ENCODE peak calls at places on chromosome 18, in four cellular contexts. T is spleen, I is upper lobe of left lung, K is breast epithelium. S is an unnamed sample.

GRCh38 chr18:53946561-53946960 is 277.9 kb downstream of the MBD2 start:
- DNase-seq in K (no peak), I (no peak), T (no peak), S (no peak)

GRCh38 chr18:58502628-58503027 is 126.3 kb downstream of the ALPK2 start:
- DNase-seq in K (no peak), I (no peak), T (no peak), S (no peak)

GRCh38 chr18:62556397-62556796 is 33.6 kb downstream of the ZCCHC2 start:
- DNase-seq in K (no peak), T (no peak), I (no peak), S (no peak)

GRCh38 chr18:8754995-8755955 is 49.9 kb downstream of the MTCL1 start:
- DNase-seq in K (no peak), I (no peak), T (no peak), S (no peak)

GRCh38 chr18:59783138-59783537 is 85.9 kb upstream of the CCBE1 start:
- DNase-seq in T (no peak), I (no peak), K (no peak), S (no peak)

GRCh38 chr18:49359732-49360444 is 100.6 kb downstream of the DYM start:
- DNase-seq in I (no peak), K (no peak), T (no peak), S (no peak)

GRCh38 chr18:36284671-36285295 is 12.7 kb upstream of the FHOD3 start:
- DNase-seq in I (no peak), K (no peak), T (no peak), S (no peak)

GRCh38 chr18:43642647-43643046 is 365.4 kb upstream of the SYT4 start:
- DNase-seq in I (no peak), T (no peak), K (no peak), S (no peak)

GRCh38 chr18:10750386-10751035 is 224.7 kb downstream of the NAPG start:
- DNase-seq in T (no peak), K (no peak), I (no peak), S (no peak)

GRCh38 chr18:12857991-12858544 is 26.0 kb downstream of the PTPN2 start:
- DNase-seq in I (no peak), T (no peak), K (no peak), S (no peak)

GRCh38 chr18:52343138-52343537 is 3.1 kb downstream of the DCC start:
- DNase-seq in I (no peak), K (no peak), T (no peak), S (no peak)

DNA sequence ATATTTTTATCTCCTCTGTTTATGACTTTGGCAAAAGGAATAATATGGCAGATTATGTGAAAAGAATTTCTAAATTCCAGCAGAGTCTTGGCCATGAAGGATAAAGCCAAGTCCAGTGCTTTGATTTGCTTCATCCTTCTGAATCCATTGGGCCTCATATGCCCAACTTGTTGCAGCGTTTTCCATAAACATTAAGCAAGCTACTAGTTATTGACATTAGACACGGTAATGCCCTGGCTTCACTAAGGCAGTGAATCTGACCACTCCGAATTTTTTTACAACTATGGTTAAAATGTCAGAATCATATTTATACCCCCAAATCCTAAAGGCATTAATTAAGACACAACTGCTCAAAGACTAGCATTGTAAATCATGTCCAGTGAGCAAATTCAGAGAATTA is 79.8 kb downstream of the MAPRE2 start:
- DNase-seq in K (no peak), T (no peak), I (no peak), S (no peak)
- H3K27ac ChIP-seq in K (no peak), T (no peak), I (no peak), S (no peak)

GRCh38 chr18:78955066-78955465 is 24.6 kb upstream of the SALL3 start:
- DNase-seq in I (no peak), T (no peak), K (no peak), S (no peak)
- TF ChIP-seq CTCF in I (no peak), T (no peak), K (no peak), S (no peak)

GRCh38 chr18:2656237-2657042 is 914 bp downstream of the SMCHD1 start:
- DNase-seq in K (peak), I (peak), T (peak), S (peak)
- TF ChIP-seq POLR2AphosphoS5 in K (no peak), I (peak), T (peak), S (no peak)

GRCh38 chr18:25288340-25288955 is 63.5 kb downstream of the ZNF521 start:
- DNase-seq in T (no peak), I (no peak), K (no peak), S (no peak)
- H3K27ac ChIP-seq in T (no peak), I (no peak), K (peak), S (peak)